ENCODE peak calls at places on chromosomes 12 and 14, in eight cellular contexts. S, F, D, O, A, P, W and I are unnamed samples.

GRCh38 chr14:101103321-101103901 is 199.9 kb upstream of the RTL1 start:
- DNase-seq in S (no peak), F (no peak), D (no peak), O (no peak), A (no peak), P (no peak), W (no peak), I (peak)

GRCh38 chr12:13250416-13250815 is 53.9 kb downstream of the EMP1 start:
- DNase-seq in S (no peak), F (no peak), D (no peak), O (no peak), A (no peak), P (no peak), W (no peak), I (no peak)

GRCh38 chr12:53996188-53996885 is 3.6 kb upstream of the HOXC9 start:
- DNase-seq in S (no peak), F (no peak), D (no peak), O (no peak), A (no peak), P (no peak), W (no peak), I (no peak)

GRCh38 chr14:66082009-66082408 is 404.2 kb upstream of the CCDC196 start:
- DNase-seq in S (no peak), F (peak), D (no peak), O (no peak), A (no peak), P (no peak), W (no peak), I (no peak)

GRCh38 chr12:52260351-52261210 is 13.9 kb upstream of the KRT86 start:
- DNase-seq in S (no peak), F (no peak), D (no peak), O (no peak), A (no peak), P (no peak), W (no peak), I (no peak)

GRCh38 chr14:54617467-54617866 is 50.5 kb downstream of the SAMD4A start:
- DNase-seq in S (no peak), F (no peak), D (no peak), O (no peak), A (no peak), P (no peak), W (no peak), I (no peak)

GRCh38 chr12:67832155-67832554 is 157.1 kb upstream of the IFNG-AS1 start:
- DNase-seq in S (no peak), F (no peak), D (no peak), O (no peak), A (no peak), P (no peak), W (no peak), I (no peak)

GRCh38 chr14:99628832-99629618 is 15.9 kb upstream of the HHIPL1 start:
- DNase-seq in S (peak), F (no peak), D (peak), O (no peak), A (peak), P (peak), W (peak), I (peak)